ENCODE peak calls at places on chromosome 18, in five cellular contexts. One of them, this sample, is unnamed.

GRCh38 chr18:79479114-79479760 is 83.5 kb downstream of the NFATC1 start:
- DNase-seq in activated CD4-positive, alpha-beta T cell treated with anti-CD3 and anti-CD28 coated beads, Interleukin-2, amount 50 U/mL, for 48 hours: no peak
- DNase-seq in GM13976: no peak
- DNase-seq in stimulated activated naive CD4-positive, alpha-beta T cell: no peak
- DNase-seq in NCI-H524: no peak
- DNase-seq in this sample: no peak

GRCh38 chr18:2139676-2140075 is 431.6 kb downstream of the METTL4 start:
- DNase-seq in stimulated activated naive CD4-positive, alpha-beta T cell: no peak
- DNase-seq in NCI-H524: no peak
- DNase-seq in activated CD4-positive, alpha-beta T cell treated with anti-CD3 and anti-CD28 coated beads, Interleukin-2, amount 50 U/mL, for 48 hours: no peak
- DNase-seq in GM13976: no peak
- DNase-seq in this sample: no peak

GRCh38 chr18:75063615-75064512 is 145.1 kb downstream of the PTGR3 start:
- DNase-seq in GM13976: no peak
- DNase-seq in NCI-H524: no peak
- DNase-seq in activated CD4-positive, alpha-beta T cell treated with anti-CD3 and anti-CD28 coated beads, Interleukin-2, amount 50 U/mL, for 48 hours: no peak
- DNase-seq in stimulated activated naive CD4-positive, alpha-beta T cell: no peak
- DNase-seq in this sample: no peak

GRCh38 chr18:70413455-70413854 is 124.6 kb downstream of the SOCS6 start:
- DNase-seq in GM13976: no peak
- DNase-seq in stimulated activated naive CD4-positive, alpha-beta T cell: no peak
- DNase-seq in activated CD4-positive, alpha-beta T cell treated with anti-CD3 and anti-CD28 coated beads, Interleukin-2, amount 50 U/mL, for 48 hours: no peak
- DNase-seq in NCI-H524: no peak
- DNase-seq in this sample: no peak

GRCh38 chr18:55232506-55232905 is 273.2 kb upstream of the CCDC68 start:
- DNase-seq in activated CD4-positive, alpha-beta T cell treated with anti-CD3 and anti-CD28 coated beads, Interleukin-2, amount 50 U/mL, for 48 hours: no peak
- DNase-seq in GM13976: no peak
- DNase-seq in stimulated activated naive CD4-positive, alpha-beta T cell: no peak
- DNase-seq in NCI-H524: no peak
- DNase-seq in this sample: no peak

GRCh38 chr18:48933578-48934399 is 17.0 kb downstream of the SMAD7 start:
- DNase-seq in stimulated activated naive CD4-positive, alpha-beta T cell: no peak
- DNase-seq in GM13976: no peak
- DNase-seq in activated CD4-positive, alpha-beta T cell treated with anti-CD3 and anti-CD28 coated beads, Interleukin-2, amount 50 U/mL, for 48 hours: no peak
- DNase-seq in NCI-H524: no peak
- DNase-seq in this sample: no peak

GRCh38 chr18:49021433-49022129 is 70.8 kb upstream of the SMAD7 start:
- DNase-seq in activated CD4-positive, alpha-beta T cell treated with anti-CD3 and anti-CD28 coated beads, Interleukin-2, amount 50 U/mL, for 48 hours: peak
- DNase-seq in GM13976: peak
- DNase-seq in NCI-H524: no peak
- DNase-seq in stimulated activated naive CD4-positive, alpha-beta T cell: no peak
- DNase-seq in this sample: peak

GRCh38 chr18:48635806-48636205 is 97.0 kb downstream of the CTIF start:
- DNase-seq in NCI-H524: no peak
- DNase-seq in stimulated activated naive CD4-positive, alpha-beta T cell: no peak
- DNase-seq in GM13976: no peak
- DNase-seq in activated CD4-positive, alpha-beta T cell treated with anti-CD3 and anti-CD28 coated beads, Interleukin-2, amount 50 U/mL, for 48 hours: no peak
- DNase-seq in this sample: no peak

GRCh38 chr18:3294435-3295080 is 32.6 kb downstream of the MYL12B start:
- DNase-seq in stimulated activated naive CD4-positive, alpha-beta T cell: no peak
- DNase-seq in GM13976: no peak
- DNase-seq in activated CD4-positive, alpha-beta T cell treated with anti-CD3 and anti-CD28 coated beads, Interleukin-2, amount 50 U/mL, for 48 hours: no peak
- DNase-seq in NCI-H524: no peak
- DNase-seq in this sample: no peak

GRCh38 chr18:9017170-9017899 is 85.2 kb upstream of the NDUFV2 start:
- DNase-seq in activated CD4-positive, alpha-beta T cell treated with anti-CD3 and anti-CD28 coated beads, Interleukin-2, amount 50 U/mL, for 48 hours: peak
- DNase-seq in stimulated activated naive CD4-positive, alpha-beta T cell: no peak
- DNase-seq in GM13976: peak
- DNase-seq in NCI-H524: no peak
- DNase-seq in this sample: peak

GRCh38 chr18:43170586-43170985 is 55.1 kb upstream of the RIT2 start:
- DNase-seq in stimulated activated naive CD4-positive, alpha-beta T cell: no peak
- DNase-seq in activated CD4-positive, alpha-beta T cell treated with anti-CD3 and anti-CD28 coated beads, Interleukin-2, amount 50 U/mL, for 48 hours: no peak
- DNase-seq in NCI-H524: no peak
- DNase-seq in GM13976: no peak
- DNase-seq in this sample: no peak

GRCh38 chr18:28357785-28358401 is 181.0 kb upstream of the CDH2 start:
- DNase-seq in NCI-H524: no peak
- DNase-seq in activated CD4-positive, alpha-beta T cell treated with anti-CD3 and anti-CD28 coated beads, Interleukin-2, amount 50 U/mL, for 48 hours: no peak
- DNase-seq in GM13976: no peak
- DNase-seq in stimulated activated naive CD4-positive, alpha-beta T cell: no peak
- DNase-seq in this sample: no peak

This sample was measured in stimulated activated naive CD8-positive, alpha-beta T cell treated with anti-CD3 and anti-CD28 coated beads, Interleukin-15, Interleukin-2, amounts not matched to agents 100 U/mL and 50 U/mL, for 24 hours.